ENCODE peak calls at places on chromosomes 7 and 10, in four cellular contexts. One of them, this sample, is unnamed.

GRCh38 chr10:20115929-20116328 is 299.7 kb downstream of the PLXDC2 start:
- DNase-seq in left ventricle myocardium inferior: no peak
- DNase-seq in tibial artery: no peak
- DNase-seq in KBM-7: no peak
- DNase-seq in this sample: no peak

GRCh38 chr10:35640474-35640873 is 1.6 kb downstream of the FZD8 start:
- DNase-seq in left ventricle myocardium inferior: peak; percentile 69
- DNase-seq in KBM-7: peak; percentile 72
- DNase-seq in tibial artery: peak; percentile 80
- DNase-seq in this sample: peak; percentile 87

GRCh38 chr7:149237502-149237901 is 1.9 kb upstream of the ZNF212 start:
- DNase-seq in left ventricle myocardium inferior: no peak
- DNase-seq in KBM-7: no peak
- DNase-seq in tibial artery: no peak
- DNase-seq in this sample: no peak

GRCh38 chr7:111390000-111390399 is 172.3 kb downstream of the IMMP2L start:
- DNase-seq in left ventricle myocardium inferior: no peak
- DNase-seq in KBM-7: no peak
- DNase-seq in tibial artery: no peak
- DNase-seq in this sample: no peak

GRCh38 chr10:129913021-129913695 is 50.9 kb downstream of the EBF3 start:
- DNase-seq in tibial artery: peak; percentile 41
- DNase-seq in KBM-7: no peak
- DNase-seq in left ventricle myocardium inferior: no peak
- DNase-seq in this sample: peak; percentile 11

GRCh38 chr7:143321734-143322133 is 5.8 kb downstream of the CLCN1 start:
- DNase-seq in tibial artery: no peak
- DNase-seq in left ventricle myocardium inferior: no peak
- DNase-seq in KBM-7: no peak
- DNase-seq in this sample: no peak

GRCh38 chr10:84388148-84388547 is 59.8 kb downstream of the CCSER2 start:
- DNase-seq in tibial artery: no peak
- DNase-seq in left ventricle myocardium inferior: no peak
- DNase-seq in KBM-7: no peak
- DNase-seq in this sample: no peak

GRCh38 chr7:14635955-14636354 is 266.6 kb downstream of the DGKB start:
- DNase-seq in tibial artery: no peak
- DNase-seq in left ventricle myocardium inferior: no peak
- DNase-seq in KBM-7: no peak
- DNase-seq in this sample: no peak

GRCh38 chr10:114550756-114551290 is 107.3 kb downstream of the ABLIM1 start:
- DNase-seq in left ventricle myocardium inferior: no peak
- DNase-seq in KBM-7: peak; percentile 32
- DNase-seq in tibial artery: no peak
- DNase-seq in this sample: peak; percentile 55

GRCh38 chr7:158569858-158570239 is 17.8 kb downstream of the PTPRN2 start:
- DNase-seq in left ventricle myocardium inferior: no peak
- DNase-seq in tibial artery: no peak
- DNase-seq in KBM-7: no peak
- DNase-seq in this sample: no peak

GRCh38 chr10:30386801-30387588 is 37.9 kb upstream of the MTPAP start:
- DNase-seq in left ventricle myocardium inferior: no peak
- DNase-seq in tibial artery: no peak
- DNase-seq in KBM-7: no peak
- DNase-seq in this sample: no peak

GRCh38 chr10:133445751-133446708 is 7.7 kb upstream of the SCART1 start:
- DNase-seq in left ventricle myocardium inferior: no peak
- DNase-seq in KBM-7: no peak
- DNase-seq in tibial artery: peak; percentile 59
- DNase-seq in this sample: no peak

GRCh38 chr7:123677316-123677715 is 21.6 kb downstream of the LMOD2 start:
- DNase-seq in left ventricle myocardium inferior: no peak
- DNase-seq in KBM-7: no peak
- DNase-seq in tibial artery: no peak
- DNase-seq in this sample: no peak

GRCh38 chr10:13404305-13404759 is 56.2 kb upstream of the SEPHS1 start:
- DNase-seq in KBM-7: no peak
- DNase-seq in left ventricle myocardium inferior: no peak
- DNase-seq in tibial artery: no peak
- DNase-seq in this sample: no peak

GRCh38 chr10:132096223-132096622 is 30.5 kb downstream of the JAKMIP3 start:
- DNase-seq in tibial artery: no peak
- DNase-seq in KBM-7: peak; percentile 12
- DNase-seq in left ventricle myocardium inferior: no peak
- DNase-seq in this sample: peak; percentile 26

GRCh38 chr7:155203882-155204691 is 93.6 kb upstream of the INSIG1 start:
- DNase-seq in left ventricle myocardium inferior: no peak
- DNase-seq in tibial artery: peak; percentile 63
- DNase-seq in KBM-7: no peak
- DNase-seq in this sample: no peak

GRCh38 chr10:35635576-35635975 is 6.5 kb downstream of the FZD8 start:
- DNase-seq in tibial artery: no peak
- DNase-seq in KBM-7: peak; percentile 75
- DNase-seq in left ventricle myocardium inferior: no peak
- DNase-seq in this sample: peak; percentile 81

GRCh38 chr10:36700123-36700522 is 425.3 kb upstream of the ANKRD30A start:
- DNase-seq in left ventricle myocardium inferior: no peak
- DNase-seq in tibial artery: no peak
- DNase-seq in KBM-7: no peak
- DNase-seq in this sample: no peak

GRCh38 chr10:86333813-86334514 is 32.6 kb downstream of the GRID1 start:
- DNase-seq in KBM-7: no peak
- DNase-seq in tibial artery: no peak
- DNase-seq in left ventricle myocardium inferior: no peak
- DNase-seq in this sample: no peak

GRCh38 chr7:84674236-84674913 is 479.8 kb upstream of the SEMA3A start:
- DNase-seq in left ventricle myocardium inferior: no peak
- DNase-seq in KBM-7: peak; percentile 31
- DNase-seq in tibial artery: no peak
- DNase-seq in this sample: no peak

GRCh38 chr10:12980080-12980656 is 21.3 kb downstream of the CCDC3 start:
- DNase-seq in tibial artery: no peak
- DNase-seq in KBM-7: no peak
- DNase-seq in left ventricle myocardium inferior: no peak
- DNase-seq in this sample: no peak

GRCh38 chr10:80324086-80324485 is 32.5 kb downstream of the DYDC1 start:
- DNase-seq in KBM-7: peak; percentile 3
- DNase-seq in left ventricle myocardium inferior: no peak
- DNase-seq in tibial artery: no peak
- DNase-seq in this sample: peak; percentile 44

GRCh38 chr10:42988517-42989395 is 88.1 kb upstream of the RET start:
- DNase-seq in tibial artery: no peak
- DNase-seq in KBM-7: peak; percentile 74
- DNase-seq in left ventricle myocardium inferior: no peak
- DNase-seq in this sample: peak; percentile 7

GRCh38 chr10:28480566-28480965 is 52.4 kb upstream of the WAC start:
- DNase-seq in left ventricle myocardium inferior: no peak
- DNase-seq in KBM-7: no peak
- DNase-seq in tibial artery: no peak
- DNase-seq in this sample: no peak

GRCh38 chr7:122303971-122304603 is 463 bp downstream of the FEZF1 start:
- DNase-seq in tibial artery: no peak
- DNase-seq in left ventricle myocardium inferior: no peak
- DNase-seq in KBM-7: no peak
- DNase-seq in this sample: peak; percentile 57

GRCh38 chr10:47027108-47027811 is 116.0 kb downstream of the PTPN20 start:
- DNase-seq in tibial artery: peak; percentile 60
- DNase-seq in left ventricle myocardium inferior: no peak
- DNase-seq in KBM-7: no peak
- DNase-seq in this sample: no peak

GRCh38 chr7:192035-192649 is at the start of gene FAM20C:
- DNase-seq in KBM-7: peak; percentile 58
- DNase-seq in left ventricle myocardium inferior: peak; percentile 89
- DNase-seq in tibial artery: peak; percentile 95
- DNase-seq in this sample: peak; percentile 91

GRCh38 chr7:101109368-101109767 is 17.5 kb upstream of the SERPINE1 start:
- DNase-seq in tibial artery: no peak
- DNase-seq in KBM-7: no peak
- DNase-seq in left ventricle myocardium inferior: no peak
- DNase-seq in this sample: no peak

GRCh38 chr7:12386237-12386839 is 17.3 kb downstream of the VWDE start:
- DNase-seq in tibial artery: no peak
- DNase-seq in left ventricle myocardium inferior: no peak
- DNase-seq in KBM-7: no peak
- DNase-seq in this sample: peak; percentile 40

GRCh38 chr7:18498327-18498726 is 2.8 kb downstream of the HDAC9 start:
- DNase-seq in tibial artery: no peak
- DNase-seq in left ventricle myocardium inferior: no peak
- DNase-seq in KBM-7: no peak
- DNase-seq in this sample: no peak

GRCh38 chr7:71612892-71613291 is 480.9 kb downstream of the GALNT17 start:
- DNase-seq in tibial artery: no peak
- DNase-seq in left ventricle myocardium inferior: peak; percentile 18
- DNase-seq in KBM-7: no peak
- DNase-seq in this sample: no peak

GRCh38 chr7:83806538-83806937 is 157.6 kb upstream of the SEMA3E start:
- DNase-seq in tibial artery: no peak
- DNase-seq in left ventricle myocardium inferior: no peak
- DNase-seq in KBM-7: no peak
- DNase-seq in this sample: no peak

GRCh38 chr7:35905555-35905954 is 104.7 kb downstream of the SEPTIN7 start:
- DNase-seq in KBM-7: no peak
- DNase-seq in tibial artery: no peak
- DNase-seq in left ventricle myocardium inferior: no peak
- DNase-seq in this sample: no peak

GRCh38 chr10:128576916-128577670 is 450.9 kb upstream of the MKI67 start:
- DNase-seq in left ventricle myocardium inferior: no peak
- DNase-seq in tibial artery: no peak
- DNase-seq in KBM-7: no peak
- DNase-seq in this sample: peak; percentile 11

GRCh38 chr7:2082357-2083038 is 150.2 kb downstream of the MAD1L1 start:
- DNase-seq in KBM-7: no peak
- DNase-seq in tibial artery: no peak
- DNase-seq in left ventricle myocardium inferior: no peak
- DNase-seq in this sample: peak; percentile 81

GRCh38 chr10:113177163-113177935 is 227.3 kb downstream of the TCF7L2 start:
- DNase-seq in KBM-7: no peak
- DNase-seq in tibial artery: no peak
- DNase-seq in left ventricle myocardium inferior: peak; percentile 50
- DNase-seq in this sample: peak; percentile 22

GRCh38 chr7:7180725-7181428 is 1.5 kb upstream of the C1GALT1 start:
- DNase-seq in tibial artery: no peak
- DNase-seq in left ventricle myocardium inferior: no peak
- DNase-seq in KBM-7: no peak
- DNase-seq in this sample: no peak

This sample was measured in cardiac muscle cell.